ENCODE peak calls at places on chromosomes 11 and 22, in nine cellular contexts. One of them, this sample, is unnamed.
A peak's percentile ranks its signal among the peaks of the same experiment; 100 is the strongest.

GRCh38 chr22:26888887-26889286 is 231.5 kb downstream of the MIAT start:
- DNase-seq in HFFc6: no peak
- DNase-seq in head of caudate nucleus: no peak
- DNase-seq in D721Med: no peak
- DNase-seq in glutamatergic neuron: no peak
- DNase-seq in neural progenitor cell: no peak
- DNase-seq in activated CD4-positive, alpha-beta T cell treated with anti-CD3 and anti-CD28 coated beads for 24 hours: no peak
- DNase-seq in spleen: no peak
- DNase-seq in HEK293T: no peak
- DNase-seq in this sample: no peak

GRCh38 chr11:43547900-43548381 is 132.6 kb upstream of the HSD17B12 start:
- DNase-seq in D721Med: no peak
- DNase-seq in glutamatergic neuron: peak; percentile 57
- DNase-seq in neural progenitor cell: peak; percentile 47
- DNase-seq in spleen: no peak
- DNase-seq in head of caudate nucleus: peak; percentile 65
- DNase-seq in HFFc6: no peak
- DNase-seq in HEK293T: peak; percentile 66
- DNase-seq in activated CD4-positive, alpha-beta T cell treated with anti-CD3 and anti-CD28 coated beads for 24 hours: no peak
- DNase-seq in this sample: no peak

GRCh38 chr22:24805790-24806662 is at the start of gene SGSM1:
- DNase-seq in HEK293T: peak; percentile 99
- DNase-seq in neural progenitor cell: peak; percentile 96
- DNase-seq in D721Med: peak; percentile 84
- DNase-seq in activated CD4-positive, alpha-beta T cell treated with anti-CD3 and anti-CD28 coated beads for 24 hours: peak; percentile 68
- DNase-seq in head of caudate nucleus: peak; percentile 85
- DNase-seq in HFFc6: no peak
- DNase-seq in spleen: peak; percentile 92
- DNase-seq in glutamatergic neuron: peak; percentile 90
- DNase-seq in this sample: peak; percentile 70

GRCh38 chr11:57604289-57605010 is 7.0 kb downstream of the SERPING1 start:
- DNase-seq in neural progenitor cell: no peak
- DNase-seq in HFFc6: no peak
- DNase-seq in D721Med: no peak
- DNase-seq in spleen: peak; percentile 39
- DNase-seq in activated CD4-positive, alpha-beta T cell treated with anti-CD3 and anti-CD28 coated beads for 24 hours: no peak
- DNase-seq in HEK293T: no peak
- DNase-seq in glutamatergic neuron: no peak
- DNase-seq in head of caudate nucleus: no peak
- DNase-seq in this sample: no peak

GRCh38 chr22:48961705-48962104 is 866.0 kb downstream of the BRD1 start:
- DNase-seq in HEK293T: no peak
- DNase-seq in HFFc6: no peak
- DNase-seq in head of caudate nucleus: peak; percentile 3
- DNase-seq in neural progenitor cell: no peak
- DNase-seq in spleen: no peak
- DNase-seq in glutamatergic neuron: no peak
- DNase-seq in D721Med: no peak
- DNase-seq in activated CD4-positive, alpha-beta T cell treated with anti-CD3 and anti-CD28 coated beads for 24 hours: no peak
- DNase-seq in this sample: no peak

GRCh38 chr22:27754888-27755480 is 46.6 kb downstream of the MN1 start:
- DNase-seq in head of caudate nucleus: no peak
- DNase-seq in HFFc6: no peak
- DNase-seq in activated CD4-positive, alpha-beta T cell treated with anti-CD3 and anti-CD28 coated beads for 24 hours: no peak
- DNase-seq in D721Med: no peak
- DNase-seq in glutamatergic neuron: no peak
- DNase-seq in spleen: no peak
- DNase-seq in HEK293T: no peak
- DNase-seq in neural progenitor cell: no peak
- DNase-seq in this sample: no peak

GRCh38 chr11:1121343-1122331 is 36.1 kb upstream of the MUC5AC start:
- DNase-seq in HEK293T: no peak
- DNase-seq in glutamatergic neuron: no peak
- DNase-seq in activated CD4-positive, alpha-beta T cell treated with anti-CD3 and anti-CD28 coated beads for 24 hours: no peak
- DNase-seq in head of caudate nucleus: no peak
- DNase-seq in HFFc6: no peak
- DNase-seq in neural progenitor cell: no peak
- DNase-seq in spleen: peak; percentile 67
- DNase-seq in D721Med: no peak
- DNase-seq in this sample: no peak

GRCh38 chr22:44080936-44081853 is 57.1 kb downstream of the PARVB start:
- DNase-seq in spleen: peak; percentile 87
- DNase-seq in D721Med: peak; percentile 62
- DNase-seq in HFFc6: peak; percentile 58
- DNase-seq in neural progenitor cell: peak; percentile 92
- DNase-seq in HEK293T: peak; percentile 81
- DNase-seq in activated CD4-positive, alpha-beta T cell treated with anti-CD3 and anti-CD28 coated beads for 24 hours: peak; percentile 57
- DNase-seq in glutamatergic neuron: peak; percentile 87
- DNase-seq in head of caudate nucleus: peak; percentile 92
- DNase-seq in this sample: peak; percentile 63

GRCh38 chr11:199004-199581 is 6.2 kb downstream of the SCGB1C1 start:
- DNase-seq in HFFc6: no peak
- DNase-seq in HEK293T: no peak
- DNase-seq in D721Med: no peak
- DNase-seq in activated CD4-positive, alpha-beta T cell treated with anti-CD3 and anti-CD28 coated beads for 24 hours: no peak
- DNase-seq in neural progenitor cell: no peak
- DNase-seq in glutamatergic neuron: no peak
- DNase-seq in head of caudate nucleus: peak; percentile 35
- DNase-seq in spleen: peak; percentile 71
- DNase-seq in this sample: no peak

GRCh38 chr11:44693654-44694119 is 33.1 kb upstream of the TSPAN18 start:
- DNase-seq in neural progenitor cell: peak; percentile 26
- DNase-seq in HFFc6: no peak
- DNase-seq in spleen: peak; percentile 41
- DNase-seq in D721Med: no peak
- DNase-seq in glutamatergic neuron: peak; percentile 38
- DNase-seq in head of caudate nucleus: no peak
- DNase-seq in HEK293T: no peak
- DNase-seq in activated CD4-positive, alpha-beta T cell treated with anti-CD3 and anti-CD28 coated beads for 24 hours: no peak
- DNase-seq in this sample: no peak

GRCh38 chr11:20259506-20259905 is 99.2 kb upstream of the DBX1 start:
- DNase-seq in glutamatergic neuron: no peak
- DNase-seq in HFFc6: peak; percentile 2
- DNase-seq in head of caudate nucleus: no peak
- DNase-seq in activated CD4-positive, alpha-beta T cell treated with anti-CD3 and anti-CD28 coated beads for 24 hours: no peak
- DNase-seq in neural progenitor cell: no peak
- DNase-seq in D721Med: no peak
- DNase-seq in HEK293T: no peak
- DNase-seq in spleen: no peak
- DNase-seq in this sample: no peak

GRCh38 chr11:78231962-78232459 is 43.3 kb downstream of the USP35 start:
- DNase-seq in neural progenitor cell: no peak
- DNase-seq in activated CD4-positive, alpha-beta T cell treated with anti-CD3 and anti-CD28 coated beads for 24 hours: no peak
- DNase-seq in HEK293T: no peak
- DNase-seq in head of caudate nucleus: no peak
- DNase-seq in glutamatergic neuron: no peak
- DNase-seq in D721Med: no peak
- DNase-seq in spleen: no peak
- DNase-seq in HFFc6: peak; percentile 76
- DNase-seq in this sample: no peak

GRCh38 chr11:40302669-40303068 is 1156.8 kb downstream of the LRRC4C start:
- DNase-seq in activated CD4-positive, alpha-beta T cell treated with anti-CD3 and anti-CD28 coated beads for 24 hours: no peak
- DNase-seq in neural progenitor cell: no peak
- DNase-seq in glutamatergic neuron: no peak
- DNase-seq in spleen: no peak
- DNase-seq in head of caudate nucleus: no peak
- DNase-seq in HFFc6: no peak
- DNase-seq in D721Med: no peak
- DNase-seq in HEK293T: no peak
- DNase-seq in this sample: no peak

GRCh38 chr11:26319906-26320305 is 12.0 kb upstream of the ANO3 start:
- DNase-seq in D721Med: no peak
- DNase-seq in spleen: no peak
- DNase-seq in head of caudate nucleus: no peak
- DNase-seq in activated CD4-positive, alpha-beta T cell treated with anti-CD3 and anti-CD28 coated beads for 24 hours: no peak
- DNase-seq in glutamatergic neuron: no peak
- DNase-seq in HEK293T: peak; percentile 34
- DNase-seq in HFFc6: no peak
- DNase-seq in neural progenitor cell: peak; percentile 55
- DNase-seq in this sample: no peak

GRCh38 chr22:27045103-27045940 is 387.9 kb downstream of the MIAT start:
- DNase-seq in neural progenitor cell: no peak
- DNase-seq in glutamatergic neuron: no peak
- DNase-seq in HFFc6: peak; percentile 34
- DNase-seq in head of caudate nucleus: no peak
- DNase-seq in activated CD4-positive, alpha-beta T cell treated with anti-CD3 and anti-CD28 coated beads for 24 hours: no peak
- DNase-seq in spleen: no peak
- DNase-seq in D721Med: no peak
- DNase-seq in HEK293T: no peak
- DNase-seq in this sample: no peak

GRCh38 chr11:74330065-74330858 is 18.8 kb upstream of the P4HA3 start:
- DNase-seq in glutamatergic neuron: no peak
- DNase-seq in spleen: no peak
- DNase-seq in activated CD4-positive, alpha-beta T cell treated with anti-CD3 and anti-CD28 coated beads for 24 hours: no peak
- DNase-seq in head of caudate nucleus: no peak
- DNase-seq in HEK293T: no peak
- DNase-seq in HFFc6: peak; percentile 69
- DNase-seq in D721Med: no peak
- DNase-seq in neural progenitor cell: no peak
- DNase-seq in this sample: no peak

GRCh38 chr11:73585834-73586575 is 11.9 kb downstream of the FAM168A start:
- DNase-seq in neural progenitor cell: no peak
- DNase-seq in spleen: no peak
- DNase-seq in activated CD4-positive, alpha-beta T cell treated with anti-CD3 and anti-CD28 coated beads for 24 hours: no peak
- DNase-seq in D721Med: no peak
- DNase-seq in head of caudate nucleus: no peak
- DNase-seq in HFFc6: peak; percentile 76
- DNase-seq in HEK293T: no peak
- DNase-seq in glutamatergic neuron: no peak
- DNase-seq in this sample: no peak

GRCh38 chr11:18745251-18745650 is 19.3 kb upstream of the IGSF22 start:
- DNase-seq in activated CD4-positive, alpha-beta T cell treated with anti-CD3 and anti-CD28 coated beads for 24 hours: no peak
- DNase-seq in spleen: no peak
- DNase-seq in head of caudate nucleus: peak; percentile 85
- DNase-seq in D721Med: no peak
- DNase-seq in HFFc6: no peak
- DNase-seq in HEK293T: no peak
- DNase-seq in glutamatergic neuron: no peak
- DNase-seq in neural progenitor cell: no peak
- DNase-seq in this sample: no peak

GRCh38 chr11:85823816-85824215 is 12.9 kb upstream of the SYTL2 start:
- DNase-seq in neural progenitor cell: no peak
- DNase-seq in head of caudate nucleus: no peak
- DNase-seq in activated CD4-positive, alpha-beta T cell treated with anti-CD3 and anti-CD28 coated beads for 24 hours: no peak
- DNase-seq in HFFc6: no peak
- DNase-seq in HEK293T: no peak
- DNase-seq in D721Med: no peak
- DNase-seq in glutamatergic neuron: no peak
- DNase-seq in spleen: no peak
- DNase-seq in this sample: no peak

GRCh38 chr11:94922675-94923347 is 50.5 kb downstream of the CWC15 start:
- DNase-seq in glutamatergic neuron: no peak
- DNase-seq in activated CD4-positive, alpha-beta T cell treated with anti-CD3 and anti-CD28 coated beads for 24 hours: no peak
- DNase-seq in HEK293T: no peak
- DNase-seq in head of caudate nucleus: peak; percentile 59
- DNase-seq in D721Med: no peak
- DNase-seq in spleen: no peak
- DNase-seq in neural progenitor cell: no peak
- DNase-seq in HFFc6: no peak
- DNase-seq in this sample: no peak

GRCh38 chr11:35346472-35347136 is 72.8 kb downstream of the SLC1A2 start:
- DNase-seq in HFFc6: no peak
- DNase-seq in activated CD4-positive, alpha-beta T cell treated with anti-CD3 and anti-CD28 coated beads for 24 hours: no peak
- DNase-seq in glutamatergic neuron: no peak
- DNase-seq in head of caudate nucleus: no peak
- DNase-seq in neural progenitor cell: no peak
- DNase-seq in HEK293T: no peak
- DNase-seq in spleen: no peak
- DNase-seq in D721Med: no peak
- DNase-seq in this sample: no peak

GRCh38 chr11:106714179-106714578 is 304.1 kb downstream of the GUCY1A2 start:
- DNase-seq in activated CD4-positive, alpha-beta T cell treated with anti-CD3 and anti-CD28 coated beads for 24 hours: no peak
- DNase-seq in HEK293T: no peak
- DNase-seq in neural progenitor cell: no peak
- DNase-seq in head of caudate nucleus: no peak
- DNase-seq in HFFc6: no peak
- DNase-seq in spleen: no peak
- DNase-seq in glutamatergic neuron: no peak
- DNase-seq in D721Med: no peak
- DNase-seq in this sample: no peak

GRCh38 chr11:47946682-47947575 is 33.4 kb upstream of the PTPRJ start:
- DNase-seq in head of caudate nucleus: peak; percentile 56
- DNase-seq in HEK293T: peak; percentile 45
- DNase-seq in D721Med: no peak
- DNase-seq in spleen: peak; percentile 75
- DNase-seq in activated CD4-positive, alpha-beta T cell treated with anti-CD3 and anti-CD28 coated beads for 24 hours: no peak
- DNase-seq in glutamatergic neuron: no peak
- DNase-seq in neural progenitor cell: no peak
- DNase-seq in HFFc6: peak; percentile 91
- DNase-seq in this sample: no peak

GRCh38 chr11:61883327-61883726 is 8.0 kb downstream of the FADS3 start:
- DNase-seq in HEK293T: no peak
- DNase-seq in activated CD4-positive, alpha-beta T cell treated with anti-CD3 and anti-CD28 coated beads for 24 hours: no peak
- DNase-seq in HFFc6: no peak
- DNase-seq in spleen: no peak
- DNase-seq in head of caudate nucleus: no peak
- DNase-seq in D721Med: no peak
- DNase-seq in neural progenitor cell: no peak
- DNase-seq in glutamatergic neuron: no peak
- DNase-seq in this sample: no peak

GRCh38 chr11:99841885-99842284 is 821.1 kb downstream of the CNTN5 start:
- DNase-seq in D721Med: no peak
- DNase-seq in activated CD4-positive, alpha-beta T cell treated with anti-CD3 and anti-CD28 coated beads for 24 hours: no peak
- DNase-seq in head of caudate nucleus: no peak
- DNase-seq in spleen: no peak
- DNase-seq in glutamatergic neuron: no peak
- DNase-seq in neural progenitor cell: no peak
- DNase-seq in HFFc6: no peak
- DNase-seq in HEK293T: no peak
- DNase-seq in this sample: no peak

GRCh38 chr11:44914105-44914504 is 36.6 kb downstream of the TP53I11 start:
- DNase-seq in glutamatergic neuron: no peak
- DNase-seq in head of caudate nucleus: no peak
- DNase-seq in spleen: no peak
- DNase-seq in activated CD4-positive, alpha-beta T cell treated with anti-CD3 and anti-CD28 coated beads for 24 hours: no peak
- DNase-seq in HFFc6: no peak
- DNase-seq in neural progenitor cell: no peak
- DNase-seq in D721Med: no peak
- DNase-seq in HEK293T: no peak
- DNase-seq in this sample: no peak

This sample was measured in NCI-H1092 treated with DMSO at 0.1 percent for 48 hours.